ENCODE peak calls at places on chromosomes 6 and 20, in four cellular contexts. One of them, this sample, is unnamed.

GRCh38 chr20:43938932-43939761 is 24.5 kb downstream of the TOX2 start:
- DNase-seq in IMR-90: peak; percentile 100
- DNase-seq in neuronal stem cell: no peak
- DNase-seq in H1: no peak
- DNase-seq in this sample: no peak

GRCh38 chr6:41442800-41443501 is 103.2 kb upstream of the FOXP4 start:
- DNase-seq in H1: peak; percentile 71
- DNase-seq in IMR-90: peak; percentile 27
- DNase-seq in neuronal stem cell: no peak
- DNase-seq in this sample: peak; percentile 95

GRCh38 chr6:31193206-31193605 is 22.7 kb upstream of the POU5F1 start:
- DNase-seq in IMR-90: no peak
- DNase-seq in neuronal stem cell: no peak
- DNase-seq in H1: no peak
- DNase-seq in this sample: no peak

GRCh38 chr6:116010400-116011095 is 50.1 kb downstream of the FRK start:
- DNase-seq in IMR-90: peak; percentile 75
- DNase-seq in H1: peak; percentile 17
- DNase-seq in neuronal stem cell: peak; percentile 39
- DNase-seq in this sample: peak; percentile 72

GRCh38 chr6:111580826-111581505 is 24.7 kb downstream of the TRAF3IP2 start:
- DNase-seq in IMR-90: peak; percentile 39
- DNase-seq in neuronal stem cell: no peak
- DNase-seq in H1: no peak
- DNase-seq in this sample: peak; percentile 71

GRCh38 chr20:50848846-50849673 is 54.2 kb downstream of the BCAS4 start:
- DNase-seq in IMR-90: no peak
- DNase-seq in H1: no peak
- DNase-seq in neuronal stem cell: no peak
- DNase-seq in this sample: no peak

GRCh38 chr6:106520711-106521367 is 108.5 kb downstream of the RTN4IP1 start:
- DNase-seq in neuronal stem cell: no peak
- DNase-seq in IMR-90: no peak
- DNase-seq in H1: no peak
- DNase-seq in this sample: no peak

GRCh38 chr20:58511861-58512260 is 3.3 kb downstream of the APCDD1L start:
- DNase-seq in neuronal stem cell: no peak
- DNase-seq in IMR-90: no peak
- DNase-seq in H1: no peak
- DNase-seq in this sample: no peak

GRCh38 chr6:20038805-20039204 is 173.5 kb downstream of the MBOAT1 start:
- DNase-seq in neuronal stem cell: no peak
- DNase-seq in H1: no peak
- DNase-seq in IMR-90: peak; percentile 17
- DNase-seq in this sample: peak; percentile 54

GRCh38 chr6:14887986-14888574 is 357.8 kb upstream of the JARID2 start:
- DNase-seq in neuronal stem cell: no peak
- DNase-seq in H1: no peak
- DNase-seq in IMR-90: no peak
- DNase-seq in this sample: no peak

DNA sequence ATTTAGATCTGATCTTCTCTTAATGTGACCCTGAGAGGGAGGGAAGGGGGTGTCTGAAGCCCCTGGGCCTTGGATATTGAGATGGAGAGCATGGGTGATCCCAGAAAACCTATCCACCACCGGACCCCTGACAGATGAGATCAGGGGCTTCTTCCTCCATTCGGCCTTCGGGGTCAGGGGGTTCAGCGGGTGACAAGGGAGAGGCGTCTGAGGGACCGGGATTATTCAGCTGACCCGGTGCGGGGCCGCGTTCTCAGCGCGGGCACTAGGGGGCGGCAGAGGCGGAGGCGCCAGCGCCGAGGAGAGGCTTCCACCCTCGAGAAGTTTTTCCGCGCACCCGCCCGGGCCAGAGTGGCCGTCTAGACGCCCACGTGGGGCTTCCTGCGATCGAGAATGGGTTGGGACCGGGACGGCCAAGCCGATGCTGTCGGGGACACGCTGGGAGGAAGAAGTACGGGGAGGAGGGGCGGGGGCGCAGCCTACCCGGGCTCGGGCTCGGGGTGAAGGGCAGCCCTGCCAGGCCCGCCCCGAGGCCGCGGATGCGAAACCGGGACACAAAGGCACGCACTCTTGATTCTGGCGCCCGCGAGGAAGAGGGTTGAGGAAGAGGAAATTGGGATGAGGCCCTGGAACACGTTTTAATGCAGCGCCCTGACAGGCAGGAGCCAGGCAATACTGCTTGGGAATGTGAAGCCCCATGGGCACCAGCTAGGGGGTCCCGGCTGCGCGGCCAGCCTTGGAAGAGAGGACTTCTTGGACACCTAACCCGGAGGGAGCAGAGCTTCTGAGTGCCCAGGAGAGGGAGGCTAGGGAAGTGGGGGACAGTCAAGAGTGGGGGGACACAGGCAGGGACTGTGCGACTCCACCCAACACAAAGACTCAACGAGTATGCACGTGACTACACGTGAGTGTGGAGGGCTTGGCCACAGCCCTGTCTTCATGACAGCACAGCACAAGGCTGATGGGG is 30.6 kb downstream of the COL11A2 start:
- DNase-seq in H1: no peak
- DNase-seq in neuronal stem cell: peak; percentile 70
- DNase-seq in IMR-90: peak; percentile 28
- DNase-seq in this sample: peak; percentile 56
- H3K4me1 ChIP-seq in H1: peaks cover 4% of the 10 kb centered on the region
- H3K4me1 ChIP-seq in neuronal stem cell: no peaks in the 10 kb centered on the region
- H3K4me1 ChIP-seq in IMR-90: peaks cover 9% of the 10 kb centered on the region
- H3K4me1 ChIP-seq in this sample: no peaks in the 10 kb centered on the region

DNA sequence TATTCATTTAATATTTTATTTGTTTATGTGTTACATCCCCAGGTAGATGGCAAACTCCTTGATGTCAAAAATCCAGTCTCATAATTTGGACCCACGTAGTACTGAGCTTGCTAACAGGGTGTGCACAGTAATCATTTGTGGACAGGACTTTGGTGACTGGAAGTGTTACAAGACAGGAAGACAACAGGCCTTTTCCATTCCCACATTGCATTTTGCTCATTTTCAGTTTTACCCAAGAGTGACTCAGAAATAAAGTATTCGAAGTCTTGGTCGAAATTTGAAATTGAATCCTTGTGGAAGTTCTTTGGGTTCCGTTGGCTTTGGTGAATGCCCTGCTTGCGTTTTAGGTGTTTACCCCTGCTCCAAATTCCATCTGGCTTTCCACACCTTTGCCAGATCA is 63.0 kb upstream of the THBS2 start:
- DNase-seq in IMR-90: no peak
- DNase-seq in H1: no peak
- DNase-seq in neuronal stem cell: no peak
- DNase-seq in this sample: no peak
- H3K23ac ChIP-seq in IMR-90: no peak overlapping the region
- H3K23ac ChIP-seq in H1: no peak overlapping the region
- H3K23ac ChIP-seq in neuronal stem cell: no peak overlapping the region
- H3K23ac ChIP-seq in this sample: no peak overlapping the region

DNA sequence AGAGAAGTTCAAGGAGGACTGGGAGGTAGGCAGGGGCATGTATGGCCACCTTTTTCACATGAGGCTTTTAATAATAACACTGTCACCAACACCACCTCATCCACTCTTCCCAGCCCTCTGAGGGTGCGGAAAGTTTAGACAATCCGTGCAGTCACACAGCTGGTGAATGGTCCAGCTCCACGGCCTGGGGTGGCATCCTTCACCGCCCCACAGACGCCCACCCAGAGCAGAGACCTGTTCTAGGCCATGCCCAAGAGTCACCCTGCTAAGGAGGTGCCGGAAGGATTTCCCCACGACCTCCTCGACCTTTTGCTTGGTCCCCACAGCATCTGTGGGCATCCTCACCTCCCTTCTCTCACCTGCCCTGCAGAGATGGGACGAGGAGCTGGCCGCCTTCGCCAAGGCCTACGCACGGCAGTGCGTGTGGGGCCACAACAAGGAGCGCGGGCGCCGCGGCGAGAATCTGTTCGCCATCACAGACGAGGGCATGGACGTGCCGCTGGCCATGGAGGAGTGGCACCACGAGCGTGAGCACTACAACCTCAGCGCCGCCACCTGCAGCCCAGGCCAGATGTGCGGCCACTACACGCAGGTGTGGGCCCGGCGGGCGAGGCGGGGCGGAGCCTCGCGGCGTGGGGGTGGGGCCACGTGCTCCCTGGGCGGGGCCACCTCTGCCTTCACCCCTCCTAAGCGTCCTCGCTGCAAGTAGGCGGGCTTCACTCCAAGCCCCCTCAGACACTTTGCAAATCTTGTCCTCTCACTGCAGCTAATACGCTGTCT is 4.4 kb downstream of the PI16 start:
- DNase-seq in H1: no peak
- DNase-seq in neuronal stem cell: no peak
- DNase-seq in IMR-90: no peak
- DNase-seq in this sample: peak; percentile 31
- H3K4me1 ChIP-seq in H1: peaks cover 5% of the 10 kb centered on the region
- H3K4me1 ChIP-seq in neuronal stem cell: peaks cover 11% of the 10 kb centered on the region
- H3K4me1 ChIP-seq in IMR-90: peaks cover 4% of the 10 kb centered on the region
- H3K4me1 ChIP-seq in this sample: peaks cover 7% of the 10 kb centered on the region

DNA sequence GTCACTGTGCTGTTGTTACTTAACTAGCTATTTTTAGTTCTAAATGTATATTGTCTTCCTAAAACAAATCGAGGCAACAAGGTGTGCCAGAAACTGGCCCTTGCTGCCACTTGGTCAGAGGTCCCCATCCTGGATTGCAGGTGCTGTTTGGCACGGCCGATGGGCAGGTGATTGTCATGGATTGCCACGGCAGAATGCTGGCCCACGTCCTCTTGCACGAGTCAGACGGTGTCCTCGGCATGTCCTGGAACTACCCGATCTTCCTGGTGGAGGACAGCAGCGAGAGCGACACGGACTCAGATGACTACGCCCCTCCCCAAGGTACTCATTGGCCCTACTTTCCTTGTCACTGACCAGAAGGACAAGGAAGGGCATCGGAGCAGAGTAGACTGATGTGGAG is 111.0 kb upstream of the TMEM181 start:
- DNase-seq in neuronal stem cell: no peak
- DNase-seq in H1: no peak
- DNase-seq in IMR-90: no peak
- DNase-seq in this sample: no peak
- H3K23ac ChIP-seq in neuronal stem cell: peak overlapping the region; percentile 76
- H3K23ac ChIP-seq in H1: no peak overlapping the region
- H3K23ac ChIP-seq in IMR-90: no peak overlapping the region
- H3K23ac ChIP-seq in this sample: no peak overlapping the region

GRCh38 chr6:151070666-151071065 is 169.1 kb upstream of the AKAP12 start:
- DNase-seq in IMR-90: peak; percentile 92
- DNase-seq in H1: no peak
- DNase-seq in neuronal stem cell: no peak
- DNase-seq in this sample: no peak
- H3K4me1 ChIP-seq in IMR-90: peaks cover 21% of the 10 kb centered on the region
- H3K4me1 ChIP-seq in H1: no peaks in the 10 kb centered on the region
- H3K4me1 ChIP-seq in neuronal stem cell: no peaks in the 10 kb centered on the region
- H3K4me1 ChIP-seq in this sample: no peaks in the 10 kb centered on the region

GRCh38 chr6:24720604-24721460 is 1.9 kb upstream of the C6orf62 start:
- DNase-seq in IMR-90: peak; percentile 100
- DNase-seq in neuronal stem cell: peak; percentile 100
- DNase-seq in H1: peak; percentile 97
- DNase-seq in this sample: peak; percentile 100
- H3K23ac ChIP-seq in IMR-90: peak overlapping the region; percentile 99
- H3K23ac ChIP-seq in neuronal stem cell: peak overlapping the region; percentile 71
- H3K23ac ChIP-seq in H1: no peak overlapping the region
- H3K23ac ChIP-seq in this sample: no peak overlapping the region

This sample was measured in mesendoderm.